ENCODE peak calls at places on chromosomes 3 and 15, in four cellular contexts. One of them, this sample, is unnamed.
A peak's percentile ranks its signal among the peaks of the same experiment; 100 is the strongest.

GRCh38 chr3:149266733-149267132 is 45.1 kb upstream of the CP start:
- DNase-seq in K562: no peak
- DNase-seq in HL-60: no peak
- DNase-seq in GM12878: no peak
- DNase-seq in this sample: no peak

GRCh38 chr15:85282504-85283115 is 97.8 kb upstream of the AKAP13 start:
- DNase-seq in K562: no peak
- DNase-seq in HL-60: no peak
- DNase-seq in GM12878: no peak
- DNase-seq in this sample: no peak

GRCh38 chr3:189995129-189995528 is 125.6 kb downstream of the P3H2 start:
- DNase-seq in K562: no peak
- DNase-seq in HL-60: no peak
- DNase-seq in GM12878: no peak
- DNase-seq in this sample: no peak

GRCh38 chr15:24039683-24040082 is 352.6 kb upstream of the NDN start:
- DNase-seq in K562: no peak
- DNase-seq in HL-60: no peak
- DNase-seq in GM12878: no peak
- DNase-seq in this sample: no peak

GRCh38 chr3:53318522-53318921 is 28.8 kb downstream of the DCP1A start:
- DNase-seq in K562: no peak
- DNase-seq in HL-60: no peak
- DNase-seq in GM12878: no peak
- DNase-seq in this sample: no peak

GRCh38 chr15:57761562-57761961 is 55.0 kb downstream of the POLR2M start:
- DNase-seq in K562: no peak
- DNase-seq in HL-60: no peak
- DNase-seq in GM12878: no peak
- DNase-seq in this sample: no peak

GRCh38 chr15:60004019-60004845 is at the start of gene FOXB1:
- DNase-seq in K562: no peak
- DNase-seq in HL-60: peak; percentile 16
- DNase-seq in GM12878: no peak
- DNase-seq in this sample: no peak

GRCh38 chr3:44323341-44323955 is 15.1 kb upstream of the TCAIM start:
- DNase-seq in K562: peak; percentile 37
- DNase-seq in HL-60: no peak
- DNase-seq in GM12878: no peak
- DNase-seq in this sample: no peak

GRCh38 chr3:123083446-123084124 is 16.8 kb downstream of the PDIA5 start:
- DNase-seq in K562: no peak
- DNase-seq in HL-60: no peak
- DNase-seq in GM12878: no peak
- DNase-seq in this sample: no peak

GRCh38 chr3:184314700-184315505 is 497 bp downstream of the EIF4G1 start:
- DNase-seq in K562: peak; percentile 85
- DNase-seq in HL-60: no peak
- DNase-seq in GM12878: no peak
- DNase-seq in this sample: peak; percentile 67

GRCh38 chr15:65512189-65512588 is 5.3 kb downstream of the DPP8 start:
- DNase-seq in K562: no peak
- DNase-seq in HL-60: no peak
- DNase-seq in GM12878: no peak
- DNase-seq in this sample: no peak

GRCh38 chr3:50341537-50341936 is 901 bp upstream of the RASSF1 start:
- DNase-seq in K562: no peak
- DNase-seq in HL-60: no peak
- DNase-seq in GM12878: no peak
- DNase-seq in this sample: no peak

GRCh38 chr3:195226900-195227447 is 44.0 kb downstream of the XXYLT1 start:
- DNase-seq in K562: no peak
- DNase-seq in HL-60: no peak
- DNase-seq in GM12878: no peak
- DNase-seq in this sample: no peak

GRCh38 chr3:148254402-148254801 is 443.3 kb upstream of the AGTR1 start:
- DNase-seq in K562: no peak
- DNase-seq in HL-60: no peak
- DNase-seq in GM12878: no peak
- DNase-seq in this sample: no peak

GRCh38 chr3:29694783-29695182 is 413.9 kb downstream of the RBMS3 start:
- DNase-seq in K562: no peak
- DNase-seq in HL-60: no peak
- DNase-seq in GM12878: no peak
- DNase-seq in this sample: no peak

GRCh38 chr3:160180581-160181216 is 44.5 kb upstream of the C3orf80 start:
- DNase-seq in K562: no peak
- DNase-seq in HL-60: no peak
- DNase-seq in GM12878: no peak
- DNase-seq in this sample: no peak

GRCh38 chr15:78197632-78198031 is 36.7 kb downstream of the ACSBG1 start:
- DNase-seq in K562: no peak
- DNase-seq in HL-60: no peak
- DNase-seq in GM12878: no peak
- DNase-seq in this sample: no peak

GRCh38 chr15:74599156-74599555 is 16.5 kb upstream of the CLK3 start:
- DNase-seq in K562: no peak
- DNase-seq in HL-60: no peak
- DNase-seq in GM12878: no peak
- DNase-seq in this sample: no peak

GRCh38 chr3:181512787-181513186 is 198.9 kb upstream of the SOX2 start:
- DNase-seq in K562: no peak
- DNase-seq in HL-60: no peak
- DNase-seq in GM12878: no peak
- DNase-seq in this sample: no peak

GRCh38 chr3:107800705-107801104 is 277.9 kb downstream of the BBX start:
- DNase-seq in K562: no peak
- DNase-seq in HL-60: no peak
- DNase-seq in GM12878: no peak
- DNase-seq in this sample: no peak

GRCh38 chr3:121735047-121735696 is 14.4 kb downstream of the GOLGB1 start:
- DNase-seq in K562: no peak
- DNase-seq in HL-60: no peak
- DNase-seq in GM12878: peak; percentile 48
- DNase-seq in this sample: no peak

GRCh38 chr3:21435871-21436270 is 315.1 kb downstream of the ZNF385D start:
- DNase-seq in K562: no peak
- DNase-seq in HL-60: no peak
- DNase-seq in GM12878: no peak
- DNase-seq in this sample: no peak

GRCh38 chr3:187742351-187743171 is 2.7 kb downstream of the BCL6 start:
- DNase-seq in K562: no peak
- DNase-seq in HL-60: peak; percentile 12
- DNase-seq in GM12878: no peak
- DNase-seq in this sample: no peak

DNA sequence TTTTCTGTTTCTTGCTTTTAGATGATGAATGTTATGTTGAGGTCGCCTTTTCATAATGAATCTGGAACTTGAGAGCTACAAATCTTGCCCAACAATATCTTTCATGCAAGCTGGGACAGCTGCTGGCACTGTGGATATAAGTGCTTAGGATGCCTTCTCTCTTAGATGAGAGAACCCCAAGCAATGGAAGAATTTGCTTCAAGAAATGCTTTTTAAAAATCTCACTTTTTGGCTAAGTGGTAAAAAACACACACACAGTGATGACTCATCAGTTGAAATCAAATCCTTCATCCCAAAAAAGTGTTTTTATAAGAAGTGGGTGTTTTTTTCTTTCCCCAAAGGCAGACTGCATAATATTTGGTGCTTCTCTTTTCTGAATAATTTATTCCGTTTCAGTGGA is 38.4 kb upstream of the GALNT15 start:
- DNase-seq in K562: no peak
- DNase-seq in HL-60: no peak
- DNase-seq in GM12878: no peak
- DNase-seq in this sample: no peak
- TF ChIP-seq SPI1 in K562: no peak
- TF ChIP-seq SPI1 in HL-60: no peak
- TF ChIP-seq SPI1 in GM12878: no peak
- TF ChIP-seq SPI1 in this sample: no peak

DNA sequence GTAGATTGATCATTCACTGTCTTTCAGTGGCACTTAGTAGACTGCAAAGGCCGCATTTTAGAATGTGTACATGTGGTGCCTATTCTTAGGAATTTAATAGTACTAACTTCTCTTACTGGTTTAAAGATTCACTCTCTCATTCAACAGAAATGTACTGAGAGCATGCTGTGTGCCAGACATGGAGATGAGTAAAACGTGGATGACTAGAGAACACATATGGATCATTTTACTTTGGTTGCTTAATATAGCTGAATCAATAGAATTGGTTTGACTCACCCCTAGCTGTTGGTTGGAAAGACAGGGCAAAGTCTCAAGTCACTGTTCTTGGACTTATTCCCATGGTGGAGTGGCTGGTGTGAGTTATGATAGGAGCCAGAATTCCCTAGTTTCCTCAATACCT is 109.1 kb upstream of the TNFAIP8L3 start:
- DNase-seq in K562: no peak
- DNase-seq in HL-60: no peak
- DNase-seq in GM12878: no peak
- DNase-seq in this sample: no peak
- TF ChIP-seq SPI1 in K562: no peak
- TF ChIP-seq SPI1 in HL-60: no peak
- TF ChIP-seq SPI1 in GM12878: no peak
- TF ChIP-seq SPI1 in this sample: no peak

DNA sequence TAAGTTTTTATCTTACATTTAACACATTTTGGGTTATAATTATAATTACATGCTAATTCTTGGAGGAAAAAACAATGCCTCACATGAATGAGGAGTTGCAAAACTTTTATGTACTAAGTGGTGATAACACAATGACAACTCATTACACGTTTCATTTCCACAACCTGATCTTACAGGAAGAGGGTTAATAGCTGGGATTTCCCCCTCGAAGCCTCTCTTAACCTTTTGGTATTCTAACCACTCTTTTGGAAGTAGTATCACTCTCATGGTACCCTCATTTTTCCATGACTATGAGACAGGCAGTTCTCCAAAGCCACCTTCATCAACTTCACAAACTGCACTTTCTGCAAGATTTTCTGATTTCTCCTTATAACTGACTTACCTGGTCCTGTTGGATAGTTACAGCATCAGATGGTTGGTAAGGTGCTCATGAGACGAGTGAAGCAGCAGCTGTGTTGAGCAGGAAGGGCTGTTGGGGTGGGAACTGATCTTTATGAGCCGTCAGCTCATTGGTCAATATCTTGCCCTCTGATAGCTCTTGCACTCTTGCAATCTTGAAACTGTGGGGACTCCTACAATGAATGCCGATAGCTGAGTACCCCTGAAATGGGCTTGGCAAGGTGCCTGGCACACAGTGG is 41.6 kb downstream of the ACAN start:
- DNase-seq in K562: no peak
- DNase-seq in HL-60: no peak
- DNase-seq in GM12878: no peak
- DNase-seq in this sample: no peak
- TF ChIP-seq SPI1 in K562: no peak
- TF ChIP-seq SPI1 in HL-60: no peak
- TF ChIP-seq SPI1 in GM12878: no peak
- TF ChIP-seq SPI1 in this sample: no peak

GRCh38 chr15:38885001-38885400 is 320.4 kb upstream of the RASGRP1 start:
- DNase-seq in K562: no peak
- DNase-seq in HL-60: no peak
- DNase-seq in GM12878: no peak
- DNase-seq in this sample: no peak
- TF ChIP-seq SPI1 in K562: no peak
- TF ChIP-seq SPI1 in HL-60: no peak
- TF ChIP-seq SPI1 in GM12878: no peak
- TF ChIP-seq SPI1 in this sample: no peak